ENCODE peak calls at places on chromosomes 4 and X, in six cellular contexts. L is HepG2, G is A549, U is H1, C is GM12878, Q is K562. N is an unnamed sample.
A peak's percentile ranks its signal among the peaks of the same experiment; 100 is the strongest.

GRCh38 chrX:109774706-109775105 is 41.6 kb upstream of the ACSL4 start:
- DNase-seq in L (peak; percentile 79), G (peak; percentile 56), U (no peak), C (peak; percentile 50), Q (peak; percentile 45), N (no peak)

GRCh38 chr4:83962492-83962891 is 426.6 kb downstream of the GPAT3 start:
- DNase-seq in L (no peak), G (no peak), U (no peak), C (no peak), Q (no peak), N (no peak)

GRCh38 chr4:51907001-51907669 is 64.2 kb downstream of the DCUN1D4 start:
- DNase-seq in L (no peak), G (no peak), U (no peak), C (no peak), Q (no peak), N (no peak)

GRCh38 chrX:50579955-50580354 is 109.3 kb upstream of the DGKK start:
- DNase-seq in L (peak; percentile 68), G (peak; percentile 66), U (no peak), C (peak; percentile 11), Q (peak; percentile 39), N (peak; percentile 40)

GRCh38 chr4:142406051-142406549 is 440.0 kb downstream of the INPP4B start:
- DNase-seq in L (no peak), G (peak; percentile 40), U (no peak), C (peak; percentile 7), Q (no peak), N (no peak)

GRCh38 chr4:71239365-71239764 is 99.5 kb upstream of the SLC4A4 start:
- DNase-seq in L (no peak), G (no peak), U (no peak), C (no peak), Q (no peak), N (no peak)

GRCh38 chrX:119186763-119187162 is 49.3 kb upstream of the PGRMC1 start:
- DNase-seq in L (no peak), G (peak; percentile 12), U (no peak), C (no peak), Q (no peak), N (no peak)

GRCh38 chr4:109435635-109436034 is 2.0 kb downstream of the SEC24B start:
- DNase-seq in L (peak; percentile 67), G (no peak), U (no peak), C (no peak), Q (no peak), N (no peak)

GRCh38 chr4:128249787-128250668 is 37.6 kb downstream of the PGRMC2 start:
- DNase-seq in L (no peak), G (peak; percentile 20), U (no peak), C (no peak), Q (no peak), N (no peak)

GRCh38 chr4:118388621-118389020 is 35.8 kb upstream of the PRSS12 start:
- DNase-seq in L (no peak), G (no peak), U (no peak), C (no peak), Q (no peak), N (no peak)

GRCh38 chr4:158873795-158874359 is 105.1 kb downstream of the FNIP2 start:
- DNase-seq in L (peak; percentile 5), G (peak; percentile 86), U (no peak), C (no peak), Q (no peak), N (no peak)

GRCh38 chrX:72652132-72652531 is 62.0 kb downstream of the PHKA1 start:
- DNase-seq in L (no peak), G (no peak), U (no peak), C (no peak), Q (no peak), N (no peak)

GRCh38 chrX:39445336-39445735 is 644.1 kb downstream of the MID1IP1 start:
- DNase-seq in L (no peak), G (peak; percentile 6), U (no peak), C (no peak), Q (peak; percentile 16), N (no peak)

GRCh38 chrX:135951291-135951690 is 22.5 kb downstream of the MMGT1 start:
- DNase-seq in L (no peak), G (no peak), U (no peak), C (no peak), Q (no peak), N (no peak)

GRCh38 chr4:25320374-25321172 is 8.0 kb downstream of the ZCCHC4 start:
- DNase-seq in L (no peak), G (peak; percentile 17), U (no peak), C (no peak), Q (no peak), N (no peak)

GRCh38 chrX:111270339-111270738 is at the start of gene CAPN6:
- DNase-seq in L (no peak), G (peak; percentile 1), U (peak; percentile 27), C (no peak), Q (no peak), N (no peak)

GRCh38 chrX:25524150-25524549 is 508.4 kb upstream of the ARX start:
- DNase-seq in L (peak; percentile 82), G (peak; percentile 63), U (no peak), C (no peak), Q (no peak), N (no peak)

GRCh38 chr4:108311313-108311712 is 142.6 kb upstream of the LEF1 start:
- DNase-seq in L (no peak), G (no peak), U (no peak), C (no peak), Q (no peak), N (no peak)

GRCh38 chr4:164888096-164888495 is 11.1 kb downstream of the APELA start:
- DNase-seq in L (no peak), G (no peak), U (no peak), C (no peak), Q (no peak), N (no peak)

GRCh38 chr4:15006416-15007024 is 4.2 kb downstream of the CPEB2 start:
- DNase-seq in L (no peak), G (no peak), U (no peak), C (no peak), Q (peak; percentile 14), N (no peak)

GRCh38 chrX:54496517-54496852 is 451 bp upstream of the FGD1 start:
- DNase-seq in L (no peak), G (no peak), U (no peak), C (no peak), Q (no peak), N (no peak)
- TF ChIP-seq RAD21 in L (no peak), G (no peak), U (no peak), C (no peak), Q (no peak), N (no peak)

GRCh38 chr4:168817418-168817817 is 192.6 kb downstream of the CBR4 start:
- DNase-seq in L (no peak), G (no peak), U (no peak), C (no peak), Q (no peak), N (no peak)

GRCh38 chr4:168811793-168812651 is 198.0 kb downstream of the CBR4 start:
- DNase-seq in L (no peak), G (no peak), U (no peak), C (no peak), Q (no peak), N (no peak)

GRCh38 chr4:168811207-168811606 is 198.8 kb downstream of the CBR4 start:
- DNase-seq in L (no peak), G (no peak), U (no peak), C (no peak), Q (no peak), N (no peak)

GRCh38 chr4:168812806-168813205 is 197.2 kb downstream of the CBR4 start:
- DNase-seq in L (no peak), G (no peak), U (no peak), C (no peak), Q (no peak), N (no peak)

DNA sequence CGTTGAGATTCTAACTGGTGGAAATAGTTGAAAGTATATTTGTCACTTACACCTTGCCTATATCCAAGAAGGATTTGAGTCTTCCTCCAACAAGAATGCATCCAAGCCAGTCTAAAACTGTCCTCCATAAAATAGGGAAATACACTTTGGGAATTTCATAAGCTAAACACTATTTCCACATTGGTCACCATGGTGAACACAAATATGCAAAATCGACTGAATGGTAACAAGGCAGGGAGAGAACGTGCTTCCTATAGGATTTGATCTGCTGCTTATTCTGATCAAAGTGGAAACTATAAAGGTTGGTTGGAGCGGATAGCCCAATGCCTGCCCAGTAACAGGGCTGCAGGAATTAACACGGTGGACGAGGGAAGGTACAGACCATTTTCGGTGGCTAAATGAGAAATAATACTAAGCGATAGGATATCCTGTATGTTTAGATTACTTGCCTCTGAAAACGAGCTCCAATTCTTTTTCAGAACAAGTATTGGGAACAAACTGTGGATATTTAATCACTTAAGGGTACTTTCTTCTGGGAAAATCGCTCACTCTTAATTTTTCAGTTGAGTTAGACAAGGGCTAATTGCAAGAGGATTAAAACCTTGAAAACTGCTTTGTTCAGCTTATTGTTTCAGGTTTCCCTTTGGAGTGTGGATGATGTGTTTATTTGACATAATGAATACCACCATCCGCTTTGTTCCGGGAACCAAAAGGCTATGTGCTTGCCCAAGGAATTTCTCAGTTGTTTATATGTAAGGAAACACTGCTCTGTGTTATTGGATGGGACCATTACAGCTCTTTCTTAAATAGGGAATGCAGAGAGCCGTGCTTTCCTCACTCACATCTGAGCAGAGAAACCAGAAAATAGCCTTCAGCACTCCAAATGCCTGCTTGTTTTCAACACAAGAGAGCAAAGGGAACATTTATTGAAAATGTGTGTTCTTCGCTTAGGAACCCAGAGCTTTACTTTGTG is 194.4 kb downstream of the CBR4 start:
- DNase-seq in L (no peak), G (no peak), U (no peak), C (no peak), Q (no peak), N (no peak)
- TF ChIP-seq EP300 in L (no peak), G (no peak), U (no peak), C (no peak), Q (no peak), N (no peak)

DNA sequence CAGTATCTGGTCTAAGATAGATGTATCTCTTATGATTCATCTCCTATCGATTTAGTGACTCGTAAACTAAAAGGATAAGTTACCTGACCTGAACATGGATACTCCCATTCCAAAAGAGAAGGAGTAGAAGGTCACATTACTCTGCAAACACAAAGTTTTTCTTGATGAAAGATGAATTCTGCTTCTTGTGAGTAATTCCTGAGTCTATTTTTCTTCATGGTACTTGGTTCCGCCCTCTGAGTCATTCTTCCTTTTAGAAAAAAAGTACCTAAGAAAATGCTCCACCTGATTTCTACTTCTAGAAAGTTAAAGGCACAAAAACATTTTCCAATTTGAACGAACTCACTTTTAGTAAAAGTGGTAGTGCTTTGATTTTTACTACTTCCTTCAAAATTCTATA is 223.0 kb upstream of the SLIT2 start:
- DNase-seq in L (no peak), G (no peak), U (no peak), C (no peak), Q (no peak), N (no peak)
- TF ChIP-seq RAD21 in L (no peak), G (no peak), U (no peak), C (no peak), Q (no peak), N (no peak)

GRCh38 chr4:81490761-81491160 is 19.1 kb upstream of the RASGEF1B start:
- DNase-seq in L (no peak), G (no peak), U (no peak), C (no peak), Q (no peak), N (no peak)

GRCh38 chr4:81485310-81485980 is 13.7 kb upstream of the RASGEF1B start:
- DNase-seq in L (no peak), G (no peak), U (no peak), C (no peak), Q (no peak), N (no peak)

GRCh38 chr4:81482344-81482743 is 10.6 kb upstream of the RASGEF1B start:
- DNase-seq in L (no peak), G (no peak), U (no peak), C (no peak), Q (no peak), N (no peak)

GRCh38 chr4:81481151-81481550 is 9.4 kb upstream of the RASGEF1B start:
- DNase-seq in L (no peak), G (no peak), U (no peak), C (no peak), Q (no peak), N (no peak)

GRCh38 chr4:81486502-81486901 is 14.8 kb upstream of the RASGEF1B start:
- DNase-seq in L (no peak), G (no peak), U (no peak), C (no peak), Q (no peak), N (no peak)
- TF ChIP-seq EP300 in L (no peak), G (no peak), U (no peak), C (no peak), Q (no peak), N (no peak)